ENCODE peak calls at places on chromosomes 12 and 14, in four cellular contexts. T, H, P and C are unnamed samples.

GRCh38 chr12:29148065-29148957 is 767 bp upstream of the FAR2 start:
- DNase-seq in T (peak; percentile 25), H (peak; percentile 85), P (peak; percentile 51), C (peak; percentile 44)

GRCh38 chr12:111413442-111414086 is 7.8 kb downstream of the SH2B3 start:
- DNase-seq in H (no peak), P (peak; percentile 90), T (peak; percentile 79), C (no peak)

GRCh38 chr12:93608313-93608712 is 35.8 kb downstream of the SOCS2 start:
- DNase-seq in T (no peak), H (no peak), P (no peak), C (no peak)

GRCh38 chr12:13210022-13210539 is 13.6 kb downstream of the EMP1 start:
- DNase-seq in T (no peak), H (no peak), P (no peak), C (peak; percentile 38)

GRCh38 chr14:76786556-76786955 is 25.3 kb downstream of the VASH1 start:
- DNase-seq in T (no peak), H (peak; percentile 83), P (no peak), C (no peak)

GRCh38 chr14:100421756-100422470 is 98.8 kb downstream of the SLC25A47 start:
- DNase-seq in T (no peak), H (no peak), P (no peak), C (no peak)

GRCh38 chr12:104462931-104463339 is 6.2 kb downstream of the CHST11 start:
- DNase-seq in H (no peak), P (no peak), T (no peak), C (no peak)

GRCh38 chr12:94047781-94048567 is 100.4 kb upstream of the PLXNC1 start:
- DNase-seq in T (no peak), P (no peak), H (no peak), C (no peak)

GRCh38 chr14:104194716-104195115 is 56.3 kb downstream of the KIF26A start:
- DNase-seq in P (no peak), T (no peak), H (no peak), C (no peak)

GRCh38 chr14:31987691-31988090 is 89.4 kb upstream of the ARHGAP5 start:
- DNase-seq in H (no peak), P (no peak), T (no peak), C (no peak)

GRCh38 chr14:68042591-68043210 is 223.1 kb downstream of the RAD51B start:
- DNase-seq in H (no peak), P (peak; percentile 57), T (no peak), C (peak; percentile 25)

GRCh38 chr12:4934651-4935050 is 24.9 kb downstream of the KCNA1 start:
- DNase-seq in H (no peak), T (no peak), P (peak; percentile 22), C (no peak)

GRCh38 chr12:93003540-93004239 is 74.6 kb upstream of the EEA1 start:
- DNase-seq in H (no peak), P (peak; percentile 63), T (no peak), C (no peak)

GRCh38 chr12:90987520-90987919 is 17.3 kb downstream of the EPYC start:
- DNase-seq in H (no peak), P (no peak), T (no peak), C (no peak)

GRCh38 chr14:78316058-78316457 is 145.9 kb downstream of the NRXN3 start:
- DNase-seq in P (no peak), H (no peak), T (no peak), C (peak; percentile 67)

GRCh38 chr14:36524220-36524837 is 4.3 kb upstream of the NKX2-1 start:
- DNase-seq in T (no peak), P (no peak), H (no peak), C (peak; percentile 39)

GRCh38 chr12:54196396-54196795 is 7.6 kb upstream of the SMUG1 start:
- DNase-seq in P (no peak), H (no peak), T (no peak), C (no peak)

GRCh38 chr14:82080319-82080718 is 546.7 kb upstream of the SEL1L start:
- DNase-seq in P (no peak), T (no peak), H (no peak), C (no peak)

GRCh38 chr12:95755236-95755865 is 35.2 kb downstream of the NTN4 start:
- DNase-seq in H (no peak), P (no peak), T (no peak), C (peak; percentile 58)